ENCODE peak calls at places on chromosome 12, in seven cellular contexts. E is colonic mucosa; T is activated CD8-positive, alpha-beta T cell treated with anti-CD3 and anti-CD28 coated beads for 36 hours; F is IMR-90; B is GM19239; S is stimulated activated CD8-positive, alpha-beta memory T cell treated with anti-CD3 and anti-CD28 coated beads, Interleukin-7, amount 100 ng/mL, for 48 hours; C is HT1080. Z is an unnamed sample.

GRCh38 chr12:49805409-49805808 is 22.8 kb downstream of the NCKAP5L start:
- DNase-seq in E (no peak), T (no peak), F (no peak), B (no peak), S (no peak), C (no peak), Z (no peak)

GRCh38 chr12:123696209-123696608 is 15.9 kb upstream of the ATP6V0A2 start:
- DNase-seq in E (no peak), T (no peak), F (no peak), B (no peak), S (no peak), C (no peak), Z (no peak)

GRCh38 chr12:131862600-131862993 is 31.8 kb upstream of the ULK1 start:
- DNase-seq in E (no peak), T (no peak), F (no peak), B (no peak), S (no peak), C (no peak), Z (peak; percentile 54)

GRCh38 chr12:3090238-3091029 is 13.3 kb downstream of the TSPAN9 start:
- DNase-seq in E (no peak), T (no peak), F (no peak), B (no peak), S (no peak), C (no peak), Z (no peak)

GRCh38 chr12:39623919-39624318 is 4.3 kb upstream of the ABCD2 start:
- DNase-seq in E (no peak), T (no peak), F (no peak), B (no peak), S (no peak), C (no peak), Z (no peak)

GRCh38 chr12:124565071-124565491 is 2.3 kb downstream of the NCOR2 start:
- DNase-seq in E (no peak), T (peak; percentile 29), F (no peak), B (no peak), S (no peak), C (no peak), Z (no peak)

GRCh38 chr12:132430838-132431826 is 58.8 kb upstream of the FBRSL1 start:
- DNase-seq in E (peak; percentile 60), T (no peak), F (no peak), B (no peak), S (no peak), C (no peak), Z (no peak)

GRCh38 chr12:48105867-48106563 is at the start of gene SENP1:
- DNase-seq in E (peak; percentile 89), T (peak; percentile 92), F (peak; percentile 81), B (peak; percentile 62), S (peak; percentile 82), C (peak; percentile 90), Z (peak; percentile 95)

GRCh38 chr12:127284870-127285431 is 982.0 kb upstream of the TMEM132C start:
- DNase-seq in E (no peak), T (no peak), F (peak; percentile 81), B (no peak), S (no peak), C (peak; percentile 96), Z (no peak)

GRCh38 chr12:58314610-58315009 is 373.2 kb downstream of the ATP23 start:
- DNase-seq in E (no peak), T (no peak), F (peak; percentile 72), B (no peak), S (no peak), C (no peak), Z (peak; percentile 85)

GRCh38 chr12:111010061-111010460 is 89.7 kb upstream of the MYL2 start:
- DNase-seq in E (no peak), T (no peak), F (no peak), B (no peak), S (no peak), C (peak; percentile 3), Z (peak; percentile 66)

Z was measured in islet precursor cell.